ENCODE peak calls at places on chromosomes 12 and 14, in ten cellular contexts. O is AG04450; W is AG09319; N is fibroblast of pulmonary artery; K is fibroblast of mammary gland; F is glutamatergic neuron; D is CD8-positive, alpha-beta T cell; P is MM.1S; M is BJ; B is neural crest cell. J is an unnamed sample.

GRCh38 chr12:108724054-108724889 is 7.0 kb downstream of the CORO1C start:
- DNase-seq in O (no peak), W (no peak), N (peak; percentile 41), K (peak; percentile 69), F (no peak), D (no peak), P (no peak), M (no peak), B (no peak), J (no peak)

GRCh38 chr12:40946612-40947194 is 241.4 kb upstream of the PDZRN4 start:
- DNase-seq in O (no peak), W (peak; percentile 10), N (peak; percentile 57), K (peak; percentile 52), F (no peak), D (no peak), P (peak; percentile 51), M (no peak), B (no peak), J (no peak)

GRCh38 chr12:90235642-90236041 is 527.0 kb upstream of the ATP2B1 start:
- DNase-seq in O (no peak), W (no peak), N (peak; percentile 21), K (peak; percentile 64), F (no peak), D (no peak), P (no peak), M (peak; percentile 33), B (no peak), J (no peak)

GRCh38 chr12:1810931-1811280 is 9.5 kb upstream of the LRTM2 start:
- DNase-seq in O (no peak), W (no peak), N (no peak), K (no peak), F (no peak), D (no peak), P (no peak), M (no peak), B (no peak), J (no peak)

GRCh38 chr12:110245278-110245868 is 35.7 kb upstream of the ATP2A2 start:
- DNase-seq in O (no peak), W (no peak), N (no peak), K (peak; percentile 28), F (peak; percentile 35), D (peak; percentile 49), P (peak; percentile 9), M (no peak), B (peak; percentile 9), J (peak; percentile 36)

GRCh38 chr12:4771960-4772566 is 51.9 kb downstream of the GALNT8 start:
- DNase-seq in O (no peak), W (no peak), N (no peak), K (no peak), F (no peak), D (no peak), P (no peak), M (no peak), B (no peak), J (no peak)

GRCh38 chr12:2891240-2892053 is 756 bp downstream of the TULP3 start:
- DNase-seq in O (no peak), W (no peak), N (peak; percentile 67), K (peak; percentile 79), F (peak; percentile 46), D (no peak), P (peak; percentile 31), M (no peak), B (peak; percentile 46), J (no peak)

GRCh38 chr14:70254476-70254961 is 65.8 kb upstream of the SLC8A3 start:
- DNase-seq in O (no peak), W (no peak), N (peak; percentile 29), K (peak; percentile 8), F (peak; percentile 52), D (no peak), P (peak; percentile 42), M (no peak), B (peak; percentile 45), J (no peak)

GRCh38 chr12:67451206-67451605 is 182.0 kb downstream of the CAND1 start:
- DNase-seq in O (no peak), W (no peak), N (no peak), K (no peak), F (no peak), D (no peak), P (no peak), M (no peak), B (no peak), J (no peak)

GRCh38 chr12:67453181-67453580 is 184.0 kb downstream of the CAND1 start:
- DNase-seq in O (no peak), W (no peak), N (no peak), K (no peak), F (no peak), D (no peak), P (no peak), M (no peak), B (no peak), J (no peak)

GRCh38 chr12:67449591-67450052 is 180.5 kb downstream of the CAND1 start:
- DNase-seq in O (no peak), W (no peak), N (no peak), K (no peak), F (no peak), D (no peak), P (peak; percentile 86), M (no peak), B (no peak), J (no peak)

GRCh38 chr12:67455236-67455635 is 186.1 kb downstream of the CAND1 start:
- DNase-seq in O (no peak), W (no peak), N (no peak), K (no peak), F (no peak), D (no peak), P (no peak), M (no peak), B (no peak), J (no peak)

DNA sequence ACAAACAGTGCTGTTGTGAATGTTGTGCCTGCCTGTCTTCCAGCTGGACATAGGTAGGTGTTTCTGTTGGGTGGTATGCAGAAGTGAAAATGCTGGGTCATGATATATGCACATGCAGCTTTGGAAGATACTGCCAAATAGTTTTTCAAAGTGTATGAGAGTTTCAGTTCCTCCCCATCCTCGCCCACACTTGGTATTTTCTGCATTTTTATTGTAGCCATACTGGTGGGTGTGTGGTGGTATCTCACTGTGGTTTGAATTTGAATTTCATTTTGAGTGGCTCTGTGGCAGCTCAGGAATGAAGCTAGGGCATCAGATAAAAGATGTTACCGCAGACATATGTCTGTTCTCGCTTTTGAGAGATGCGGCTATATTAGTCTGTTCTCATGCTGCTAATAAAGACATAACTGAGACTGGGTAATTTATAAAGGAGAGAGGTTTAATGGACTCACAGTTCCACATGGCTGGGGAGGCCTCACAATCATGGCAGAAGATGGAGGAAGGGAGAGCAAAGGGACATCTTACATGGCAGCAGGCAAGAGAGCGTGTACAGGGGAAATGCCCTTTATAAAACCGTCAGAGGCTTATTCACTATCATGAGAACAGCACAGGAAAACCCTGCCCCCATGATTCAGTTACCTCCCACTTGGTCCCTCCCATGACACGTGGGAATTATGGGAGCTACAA is 183.1 kb downstream of the CAND1 start:
- DNase-seq in O (no peak), W (no peak), N (no peak), K (no peak), F (no peak), D (no peak), P (peak; percentile 94), M (no peak), B (no peak), J (no peak)
- TF ChIP-seq CTCF in O (no peak), W (no peak), N (no peak), K (no peak), F (no peak), D (no peak), P (no peak), M (no peak), B (no peak), J (no peak)

GRCh38 chr14:106436310-106436905 is 910.0 kb downstream of the TMEM121 start:
- DNase-seq in O (no peak), W (no peak), N (no peak), K (peak; percentile 10), F (no peak), D (peak; percentile 75), P (peak; percentile 51), M (no peak), B (no peak), J (peak; percentile 44)
- TF ChIP-seq CTCF in O (no peak), W (no peak), N (no peak), K (peak; percentile 17), F (no peak), D (no peak), P (peak; percentile 53), M (no peak), B (no peak), J (peak; percentile 45)

GRCh38 chr12:57777367-57777766 is 5.0 kb downstream of the EEF1AKMT3 start:
- DNase-seq in O (no peak), W (no peak), N (no peak), K (no peak), F (no peak), D (no peak), P (no peak), M (no peak), B (no peak), J (no peak)

GRCh38 chr12:57776247-57776587 is 3.8 kb downstream of the EEF1AKMT3 start:
- DNase-seq in O (no peak), W (no peak), N (no peak), K (no peak), F (no peak), D (no peak), P (no peak), M (no peak), B (no peak), J (no peak)

GRCh38 chr12:57772429-57773322 is at the start of gene EEF1AKMT3:
- DNase-seq in O (no peak), W (no peak), N (peak; percentile 40), K (peak; percentile 47), F (peak; percentile 72), D (no peak), P (peak; percentile 33), M (no peak), B (peak; percentile 34), J (no peak)

GRCh38 chr12:57775044-57775443 is 2.6 kb downstream of the EEF1AKMT3 start:
- DNase-seq in O (no peak), W (no peak), N (no peak), K (no peak), F (no peak), D (no peak), P (no peak), M (no peak), B (no peak), J (no peak)

DNA sequence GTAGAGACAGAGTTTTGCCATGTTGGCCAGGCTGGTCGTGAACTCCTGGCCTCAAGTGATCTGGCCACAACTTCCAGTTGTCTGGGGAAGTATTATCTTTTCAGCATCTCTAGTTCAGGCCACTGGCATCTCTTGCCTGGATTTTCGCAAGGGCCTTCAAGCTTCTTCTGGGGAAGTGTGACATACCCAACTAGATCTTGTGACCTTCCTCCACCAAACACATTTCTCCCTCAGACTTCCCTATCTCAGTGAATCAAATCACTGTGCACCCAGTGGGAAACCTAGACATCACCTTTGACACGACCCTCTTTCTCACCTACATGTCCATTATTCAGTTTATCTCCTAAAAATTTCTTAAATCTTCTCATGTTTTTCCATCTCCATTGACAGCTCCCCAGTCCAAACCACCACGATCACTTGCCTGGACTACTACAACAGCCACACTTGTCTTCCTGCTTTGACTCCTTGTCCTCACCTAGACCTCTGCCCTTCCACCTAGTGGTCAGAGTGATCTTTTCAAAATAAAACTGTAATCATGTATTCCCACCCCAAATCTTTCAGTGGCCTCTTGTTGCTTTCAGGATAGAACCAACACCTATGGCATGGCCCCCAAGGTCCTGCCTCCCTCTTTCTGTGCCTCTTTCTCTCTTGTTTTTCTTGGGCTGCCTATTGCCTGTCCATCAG is 3.3 kb downstream of the EEF1AKMT3 start:
- DNase-seq in O (no peak), W (no peak), N (no peak), K (no peak), F (no peak), D (no peak), P (peak; percentile 27), M (no peak), B (no peak), J (no peak)
- TF ChIP-seq CTCF in O (peak; percentile 6), W (no peak), N (no peak), K (no peak), F (peak; percentile 28), D (no peak), P (peak; percentile 26), M (no peak), B (no peak), J (no peak)

DNA sequence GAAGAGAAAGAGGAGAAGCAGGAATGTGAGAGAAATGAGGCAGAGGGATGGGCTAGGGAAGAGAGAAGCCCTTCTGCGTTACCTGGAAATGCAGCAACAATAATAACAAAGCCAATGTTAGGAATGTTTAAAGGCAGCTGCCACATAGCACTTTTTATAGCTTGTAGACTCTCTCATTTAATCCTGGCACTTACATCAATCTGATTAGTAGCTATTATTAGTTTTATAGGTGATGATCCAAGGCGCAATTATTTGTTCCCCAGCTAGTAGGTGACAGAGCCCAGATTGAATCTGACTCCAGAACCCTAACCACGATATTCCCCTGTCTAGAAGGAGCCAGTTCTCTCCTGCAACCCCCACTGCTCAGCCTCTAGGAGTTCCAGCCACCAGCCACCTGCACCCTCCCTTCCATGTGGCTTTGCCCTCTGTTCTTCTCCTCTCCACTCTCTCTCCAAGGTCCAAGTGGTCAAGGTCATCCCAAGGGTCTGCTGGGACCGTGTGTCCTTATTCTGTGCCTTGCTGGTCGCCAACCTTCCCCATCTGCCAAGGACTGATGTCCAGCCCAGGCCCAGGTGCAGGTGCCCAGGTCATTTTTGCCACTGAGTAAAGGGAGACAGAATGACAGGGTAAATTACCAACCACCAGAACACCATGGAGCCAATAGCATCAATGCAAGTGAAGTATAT is 29.4 kb upstream of the CIPC start:
- DNase-seq in O (no peak), W (no peak), N (no peak), K (no peak), F (no peak), D (no peak), P (no peak), M (no peak), B (no peak), J (no peak)
- TF ChIP-seq CTCF in O (no peak), W (no peak), N (no peak), K (no peak), F (no peak), D (peak; percentile 34), P (no peak), M (no peak), B (peak; percentile 16), J (no peak)